ENCODE peak calls at places on chromosomes 13 and 19, in seven cellular contexts. V is adrenal gland; O is naive thymus-derived CD8-positive, alpha-beta T cell; F is A673; E is T-helper 2 cell; B is activated CD8-positive, alpha-beta memory T cell treated with anti-CD3 and anti-CD28 coated beads, Interleukin-2, amount 50 U/mL, for 4 hours; R is substantia nigra. H is an unnamed sample.

GRCh38 chr13:45812599-45813372 is 38.8 kb downstream of the SIAH3 start:
- DNase-seq in V (no peak), O (no peak), F (no peak), E (no peak), B (no peak), R (no peak), H (no peak)

GRCh38 chr13:24274452-24274971 is 34.9 kb upstream of the C1QTNF9 start:
- DNase-seq in V (peak; percentile 69), O (peak; percentile 45), F (peak; percentile 54), E (peak; percentile 79), B (peak; percentile 70), R (no peak), H (peak; percentile 77)

GRCh38 chr13:39144941-39145533 is 106.8 kb downstream of the NHLRC3 start:
- DNase-seq in V (peak; percentile 82), O (no peak), F (peak; percentile 87), E (peak; percentile 49), B (no peak), R (no peak), H (peak; percentile 43)

GRCh38 chr19:15456871-15457700 is 7.3 kb downstream of the RASAL3 start:
- DNase-seq in V (no peak), O (no peak), F (peak; percentile 54), E (peak; percentile 38), B (no peak), R (no peak), H (no peak)

GRCh38 chr13:30744056-30744684 is 8.8 kb downstream of the ALOX5AP start:
- DNase-seq in V (peak; percentile 80), O (peak; percentile 82), F (no peak), E (peak; percentile 99), B (peak; percentile 81), R (no peak), H (no peak)

GRCh38 chr13:30112602-30113435 is 194.5 kb downstream of the KATNAL1 start:
- DNase-seq in V (peak; percentile 92), O (peak; percentile 81), F (peak; percentile 89), E (peak; percentile 84), B (peak; percentile 80), R (no peak), H (peak; percentile 91)

GRCh38 chr13:114025432-114026127 is 51.7 kb upstream of the C13orf46 start:
- DNase-seq in V (no peak), O (no peak), F (no peak), E (no peak), B (no peak), R (no peak), H (peak; percentile 79)

GRCh38 chr19:3982701-3983541 is 2.3 kb downstream of the EEF2 start:
- DNase-seq in V (peak; percentile 65), O (no peak), F (no peak), E (no peak), B (no peak), R (no peak), H (peak; percentile 35)

H was measured in SJCRH30.